ENCODE peak calls at places on chromosomes 12 and 14, in seven cellular contexts. One of them, this sample, is unnamed.

GRCh38 chr12:113912761-113913295 is 53.3 kb downstream of the RBM19 start:
- DNase-seq in amygdala: peak
- DNase-seq in left cardiac atrium: peak
- DNase-seq in foreskin fibroblast: peak
- DNase-seq in CD4-positive, CD25-positive, alpha-beta regulatory T cell: peak
- DNase-seq in IMR-90: peak
- DNase-seq in AG09319: no peak
- DNase-seq in this sample: peak

GRCh38 chr12:104902125-104902524 is 56.0 kb downstream of the SLC41A2 start:
- DNase-seq in AG09319: no peak
- DNase-seq in IMR-90: no peak
- DNase-seq in CD4-positive, CD25-positive, alpha-beta regulatory T cell: no peak
- DNase-seq in foreskin fibroblast: no peak
- DNase-seq in left cardiac atrium: no peak
- DNase-seq in amygdala: no peak
- DNase-seq in this sample: no peak

GRCh38 chr12:6180300-6181051 is 19.7 kb upstream of the CD9 start:
- DNase-seq in CD4-positive, CD25-positive, alpha-beta regulatory T cell: no peak
- DNase-seq in AG09319: no peak
- DNase-seq in amygdala: no peak
- DNase-seq in IMR-90: peak
- DNase-seq in foreskin fibroblast: peak
- DNase-seq in left cardiac atrium: peak
- DNase-seq in this sample: no peak

GRCh38 chr12:91196436-91196835 is 13.8 kb upstream of the DCN start:
- DNase-seq in amygdala: no peak
- DNase-seq in CD4-positive, CD25-positive, alpha-beta regulatory T cell: no peak
- DNase-seq in IMR-90: no peak
- DNase-seq in left cardiac atrium: no peak
- DNase-seq in AG09319: no peak
- DNase-seq in foreskin fibroblast: no peak
- DNase-seq in this sample: no peak

GRCh38 chr14:44782775-44783238 is 178.9 kb downstream of the KLHL28 start:
- DNase-seq in foreskin fibroblast: no peak
- DNase-seq in IMR-90: peak
- DNase-seq in amygdala: no peak
- DNase-seq in left cardiac atrium: no peak
- DNase-seq in AG09319: peak
- DNase-seq in CD4-positive, CD25-positive, alpha-beta regulatory T cell: no peak
- DNase-seq in this sample: no peak

GRCh38 chr14:95498622-95499353 is 17.7 kb downstream of the SYNE3 start:
- DNase-seq in IMR-90: peak
- DNase-seq in foreskin fibroblast: peak
- DNase-seq in AG09319: no peak
- DNase-seq in CD4-positive, CD25-positive, alpha-beta regulatory T cell: no peak
- DNase-seq in amygdala: peak
- DNase-seq in left cardiac atrium: no peak
- DNase-seq in this sample: peak

GRCh38 chr12:68890701-68891113 is 42.3 kb downstream of the CPM start:
- DNase-seq in left cardiac atrium: no peak
- DNase-seq in IMR-90: no peak
- DNase-seq in CD4-positive, CD25-positive, alpha-beta regulatory T cell: no peak
- DNase-seq in AG09319: no peak
- DNase-seq in foreskin fibroblast: peak
- DNase-seq in amygdala: no peak
- DNase-seq in this sample: no peak

GRCh38 chr12:41566703-41567102 is 378.6 kb downstream of the PDZRN4 start:
- DNase-seq in left cardiac atrium: no peak
- DNase-seq in amygdala: no peak
- DNase-seq in IMR-90: no peak
- DNase-seq in foreskin fibroblast: no peak
- DNase-seq in CD4-positive, CD25-positive, alpha-beta regulatory T cell: no peak
- DNase-seq in AG09319: no peak
- DNase-seq in this sample: no peak

GRCh38 chr12:30985814-30986452 is 59.4 kb downstream of the TSPAN11 start:
- DNase-seq in AG09319: no peak
- DNase-seq in foreskin fibroblast: peak
- DNase-seq in left cardiac atrium: peak
- DNase-seq in amygdala: peak
- DNase-seq in IMR-90: peak
- DNase-seq in CD4-positive, CD25-positive, alpha-beta regulatory T cell: no peak
- DNase-seq in this sample: peak

GRCh38 chr14:85336817-85337216 is 193.1 kb upstream of the FLRT2 start:
- DNase-seq in CD4-positive, CD25-positive, alpha-beta regulatory T cell: no peak
- DNase-seq in IMR-90: no peak
- DNase-seq in AG09319: no peak
- DNase-seq in foreskin fibroblast: peak
- DNase-seq in amygdala: no peak
- DNase-seq in left cardiac atrium: no peak
- DNase-seq in this sample: no peak

GRCh38 chr14:56992332-56992820 is 182.1 kb upstream of the OTX2 start:
- DNase-seq in foreskin fibroblast: no peak
- DNase-seq in amygdala: no peak
- DNase-seq in IMR-90: no peak
- DNase-seq in left cardiac atrium: no peak
- DNase-seq in AG09319: no peak
- DNase-seq in CD4-positive, CD25-positive, alpha-beta regulatory T cell: no peak
- DNase-seq in this sample: no peak

GRCh38 chr12:131155131-131155530 is 201.4 kb downstream of the ADGRD1 start:
- DNase-seq in AG09319: no peak
- DNase-seq in left cardiac atrium: no peak
- DNase-seq in IMR-90: no peak
- DNase-seq in CD4-positive, CD25-positive, alpha-beta regulatory T cell: no peak
- DNase-seq in amygdala: no peak
- DNase-seq in foreskin fibroblast: no peak
- DNase-seq in this sample: no peak

GRCh38 chr14:54572316-54572715 is 5.4 kb downstream of the SAMD4A start:
- DNase-seq in CD4-positive, CD25-positive, alpha-beta regulatory T cell: no peak
- DNase-seq in amygdala: no peak
- DNase-seq in AG09319: no peak
- DNase-seq in foreskin fibroblast: peak
- DNase-seq in IMR-90: no peak
- DNase-seq in left cardiac atrium: no peak
- DNase-seq in this sample: peak

GRCh38 chr12:110344657-110345056 is 58.9 kb downstream of the ANAPC7 start:
- DNase-seq in CD4-positive, CD25-positive, alpha-beta regulatory T cell: no peak
- DNase-seq in IMR-90: no peak
- DNase-seq in foreskin fibroblast: no peak
- DNase-seq in left cardiac atrium: no peak
- DNase-seq in amygdala: no peak
- DNase-seq in AG09319: no peak
- DNase-seq in this sample: no peak

GRCh38 chr14:34502826-34503225 is 36.7 kb downstream of the EAPP start:
- DNase-seq in IMR-90: peak
- DNase-seq in CD4-positive, CD25-positive, alpha-beta regulatory T cell: no peak
- DNase-seq in foreskin fibroblast: peak
- DNase-seq in amygdala: no peak
- DNase-seq in AG09319: no peak
- DNase-seq in left cardiac atrium: no peak
- DNase-seq in this sample: no peak

GRCh38 chr12:87428701-87429277 is 600.4 kb downstream of the C12orf50 start:
- DNase-seq in foreskin fibroblast: peak
- DNase-seq in IMR-90: peak
- DNase-seq in amygdala: no peak
- DNase-seq in AG09319: no peak
- DNase-seq in left cardiac atrium: no peak
- DNase-seq in CD4-positive, CD25-positive, alpha-beta regulatory T cell: no peak
- DNase-seq in this sample: no peak

GRCh38 chr12:28184378-28184777 is 5.9 kb upstream of the CCDC91 start:
- DNase-seq in left cardiac atrium: no peak
- DNase-seq in IMR-90: no peak
- DNase-seq in amygdala: no peak
- DNase-seq in foreskin fibroblast: no peak
- DNase-seq in CD4-positive, CD25-positive, alpha-beta regulatory T cell: no peak
- DNase-seq in AG09319: no peak
- DNase-seq in this sample: no peak

GRCh38 chr14:24809147-24809546 is 175.2 kb upstream of the GZMB start:
- DNase-seq in AG09319: no peak
- DNase-seq in IMR-90: no peak
- DNase-seq in foreskin fibroblast: no peak
- DNase-seq in left cardiac atrium: no peak
- DNase-seq in CD4-positive, CD25-positive, alpha-beta regulatory T cell: no peak
- DNase-seq in amygdala: no peak
- DNase-seq in this sample: no peak

GRCh38 chr12:94553130-94553519 is 93.5 kb upstream of the CEP83 start:
- DNase-seq in CD4-positive, CD25-positive, alpha-beta regulatory T cell: no peak
- DNase-seq in left cardiac atrium: peak
- DNase-seq in IMR-90: peak
- DNase-seq in AG09319: peak
- DNase-seq in amygdala: peak
- DNase-seq in foreskin fibroblast: peak
- DNase-seq in this sample: no peak

GRCh38 chr12:30813741-30814687 is 59.3 kb upstream of the CAPRIN2 start:
- DNase-seq in left cardiac atrium: no peak
- DNase-seq in amygdala: no peak
- DNase-seq in CD4-positive, CD25-positive, alpha-beta regulatory T cell: no peak
- DNase-seq in IMR-90: peak
- DNase-seq in AG09319: no peak
- DNase-seq in foreskin fibroblast: peak
- DNase-seq in this sample: no peak

GRCh38 chr12:52691076-52691764 is 11.0 kb upstream of the KRT1 start:
- DNase-seq in CD4-positive, CD25-positive, alpha-beta regulatory T cell: peak
- DNase-seq in IMR-90: no peak
- DNase-seq in foreskin fibroblast: no peak
- DNase-seq in AG09319: no peak
- DNase-seq in amygdala: no peak
- DNase-seq in left cardiac atrium: peak
- DNase-seq in this sample: peak

GRCh38 chr14:102451064-102451352 is 58.6 kb downstream of the ANKRD9 start:
- DNase-seq in CD4-positive, CD25-positive, alpha-beta regulatory T cell: no peak
- DNase-seq in amygdala: peak
- DNase-seq in foreskin fibroblast: no peak
- DNase-seq in left cardiac atrium: no peak
- DNase-seq in IMR-90: no peak
- DNase-seq in AG09319: no peak
- DNase-seq in this sample: no peak

GRCh38 chr14:75340921-75341320 is 62.3 kb downstream of the FOS start:
- DNase-seq in IMR-90: no peak
- DNase-seq in foreskin fibroblast: peak
- DNase-seq in left cardiac atrium: peak
- DNase-seq in amygdala: peak
- DNase-seq in AG09319: no peak
- DNase-seq in CD4-positive, CD25-positive, alpha-beta regulatory T cell: no peak
- DNase-seq in this sample: peak

GRCh38 chr12:45232771-45233372 is 17.0 kb downstream of the ANO6 start:
- DNase-seq in foreskin fibroblast: peak
- DNase-seq in CD4-positive, CD25-positive, alpha-beta regulatory T cell: no peak
- DNase-seq in left cardiac atrium: peak
- DNase-seq in IMR-90: peak
- DNase-seq in amygdala: no peak
- DNase-seq in AG09319: no peak
- DNase-seq in this sample: peak

GRCh38 chr12:45666452-45667215 is 62.9 kb upstream of the ARID2 start:
- DNase-seq in CD4-positive, CD25-positive, alpha-beta regulatory T cell: no peak
- DNase-seq in foreskin fibroblast: peak
- DNase-seq in AG09319: no peak
- DNase-seq in amygdala: no peak
- DNase-seq in IMR-90: peak
- DNase-seq in left cardiac atrium: no peak
- DNase-seq in this sample: no peak

GRCh38 chr12:119068129-119068856 is 87.0 kb downstream of the SRRM4 start:
- DNase-seq in AG09319: no peak
- DNase-seq in foreskin fibroblast: no peak
- DNase-seq in amygdala: no peak
- DNase-seq in IMR-90: no peak
- DNase-seq in CD4-positive, CD25-positive, alpha-beta regulatory T cell: no peak
- DNase-seq in left cardiac atrium: peak
- DNase-seq in this sample: no peak

GRCh38 chr14:80996049-80996901 is 40.9 kb downstream of the TSHR start:
- DNase-seq in CD4-positive, CD25-positive, alpha-beta regulatory T cell: peak
- DNase-seq in amygdala: peak
- DNase-seq in IMR-90: peak
- DNase-seq in left cardiac atrium: no peak
- DNase-seq in foreskin fibroblast: peak
- DNase-seq in AG09319: peak
- DNase-seq in this sample: peak

GRCh38 chr14:99755629-99756603 is 37.3 kb upstream of the EML1 start:
- DNase-seq in left cardiac atrium: peak
- DNase-seq in CD4-positive, CD25-positive, alpha-beta regulatory T cell: no peak
- DNase-seq in AG09319: peak
- DNase-seq in amygdala: peak
- DNase-seq in foreskin fibroblast: peak
- DNase-seq in IMR-90: peak
- DNase-seq in this sample: no peak

GRCh38 chr14:67583711-67584644 is 16.1 kb downstream of the PIGH start:
- DNase-seq in left cardiac atrium: no peak
- DNase-seq in amygdala: no peak
- DNase-seq in CD4-positive, CD25-positive, alpha-beta regulatory T cell: peak
- DNase-seq in AG09319: no peak
- DNase-seq in IMR-90: peak
- DNase-seq in foreskin fibroblast: peak
- DNase-seq in this sample: peak

GRCh38 chr12:105698047-105698446 is 367.6 kb downstream of the C12orf75 start:
- DNase-seq in IMR-90: no peak
- DNase-seq in amygdala: no peak
- DNase-seq in AG09319: no peak
- DNase-seq in CD4-positive, CD25-positive, alpha-beta regulatory T cell: no peak
- DNase-seq in foreskin fibroblast: no peak
- DNase-seq in left cardiac atrium: no peak
- DNase-seq in this sample: peak

This sample was measured in BE2C.